ENCODE peak calls at places on chromosomes 6 and 20, in nine cellular contexts. V is astrocyte of the spinal cord, L is GM10248, Z is BJ, J is GM20000, O is A549, D is endothelial cell of umbilical vein, A is lung, N is PC-9. K is an unnamed sample.

GRCh38 chr20:7855545-7855944 is 84.7 kb downstream of the HAO1 start:
- DNase-seq in V (no peak), L (no peak), Z (no peak), J (no peak), O (peak), D (no peak), A (no peak), N (no peak), K (no peak)

GRCh38 chr6:56450882-56451739 is 191.6 kb downstream of the DST start:
- DNase-seq in V (peak), L (no peak), Z (no peak), J (no peak), O (no peak), D (peak), A (peak), N (no peak), K (no peak)

GRCh38 chr20:50855498-50856474 is 60.9 kb downstream of the BCAS4 start:
- DNase-seq in V (peak), L (no peak), Z (no peak), J (no peak), O (peak), D (no peak), A (no peak), N (peak), K (no peak)

GRCh38 chr6:52300489-52300931 is 16.0 kb upstream of the MCM3 start:
- DNase-seq in V (no peak), L (no peak), Z (no peak), J (no peak), O (no peak), D (no peak), A (no peak), N (no peak), K (no peak)

GRCh38 chr6:20028143-20028542 is 184.1 kb downstream of the MBOAT1 start:
- DNase-seq in V (no peak), L (no peak), Z (no peak), J (no peak), O (no peak), D (no peak), A (no peak), N (no peak), K (peak)

GRCh38 chr20:38162878-38163875 is 1.9 kb downstream of the TGM2 start:
- DNase-seq in V (no peak), L (no peak), Z (no peak), J (no peak), O (no peak), D (peak), A (no peak), N (no peak), K (no peak)

GRCh38 chr6:116220172-116220571 is 33.7 kb downstream of the TSPYL4 start:
- DNase-seq in V (peak), L (no peak), Z (no peak), J (no peak), O (no peak), D (peak), A (no peak), N (no peak), K (no peak)

GRCh38 chr20:61629361-61630239 is 377.5 kb downstream of the CDH4 start:
- DNase-seq in V (no peak), L (no peak), Z (no peak), J (no peak), O (no peak), D (no peak), A (no peak), N (no peak), K (no peak)

GRCh38 chr20:54132612-54133433 is 41.0 kb downstream of the CYP24A1 start:
- DNase-seq in V (peak), L (no peak), Z (peak), J (no peak), O (peak), D (no peak), A (peak), N (peak), K (no peak)

GRCh38 chr20:57061058-57061900 is 205.2 kb downstream of the BMP7 start:
- DNase-seq in V (peak), L (no peak), Z (no peak), J (no peak), O (peak), D (no peak), A (no peak), N (peak), K (peak)

GRCh38 chr20:63973160-63973479 is 3.4 kb upstream of the ZNF512B start:
- DNase-seq in V (no peak), L (no peak), Z (no peak), J (no peak), O (no peak), D (no peak), A (no peak), N (no peak), K (peak)

GRCh38 chr6:14305629-14306028 is 188.1 kb downstream of the CD83 start:
- DNase-seq in V (no peak), L (no peak), Z (no peak), J (no peak), O (no peak), D (no peak), A (no peak), N (no peak), K (no peak)

GRCh38 chr20:34636648-34637047 is 40.2 kb downstream of the PIGU start:
- DNase-seq in V (no peak), L (no peak), Z (no peak), J (no peak), O (no peak), D (no peak), A (no peak), N (no peak), K (no peak)

GRCh38 chr6:106128981-106129761 is 43.0 kb downstream of the PRDM1 start:
- DNase-seq in V (peak), L (no peak), Z (peak), J (no peak), O (no peak), D (no peak), A (no peak), N (peak), K (no peak)

GRCh38 chr6:69729870-69730449 is 66.8 kb downstream of the LMBRD1 start:
- DNase-seq in V (peak), L (no peak), Z (no peak), J (no peak), O (no peak), D (peak), A (no peak), N (no peak), K (no peak)

GRCh38 chr20:42093041-42093440 is 474.9 kb upstream of the CHD6 start:
- DNase-seq in V (no peak), L (no peak), Z (no peak), J (no peak), O (no peak), D (no peak), A (no peak), N (no peak), K (no peak)

GRCh38 chr6:109008537-109008950 is 86.1 kb downstream of the SESN1 start:
- DNase-seq in V (no peak), L (no peak), Z (no peak), J (no peak), O (no peak), D (no peak), A (no peak), N (no peak), K (no peak)

GRCh38 chr6:138691595-138692057 is 81.9 kb upstream of the CCDC28A start:
- DNase-seq in V (peak), L (no peak), Z (no peak), J (no peak), O (peak), D (peak), A (no peak), N (peak), K (peak)

GRCh38 chr6:3607599-3607998 is 143.9 kb downstream of the PXDC1 start:
- DNase-seq in V (no peak), L (no peak), Z (no peak), J (no peak), O (no peak), D (no peak), A (no peak), N (no peak), K (no peak)

GRCh38 chr6:25027221-25027916 is 91.6 kb upstream of the RIPOR2 start:
- DNase-seq in V (no peak), L (peak), Z (no peak), J (peak), O (no peak), D (no peak), A (peak), N (peak), K (peak)

GRCh38 chr20:57076202-57076651 is 190.2 kb downstream of the BMP7 start:
- DNase-seq in V (peak), L (no peak), Z (peak), J (no peak), O (peak), D (no peak), A (no peak), N (peak), K (no peak)

GRCh38 chr20:53843645-53844044 is 226.7 kb downstream of the BCAS1 start:
- DNase-seq in V (no peak), L (no peak), Z (no peak), J (no peak), O (no peak), D (no peak), A (no peak), N (no peak), K (no peak)

GRCh38 chr6:33213166-33213988 is 5.1 kb downstream of the RING1 start:
- DNase-seq in V (no peak), L (no peak), Z (no peak), J (no peak), O (no peak), D (no peak), A (no peak), N (no peak), K (peak)

DNA sequence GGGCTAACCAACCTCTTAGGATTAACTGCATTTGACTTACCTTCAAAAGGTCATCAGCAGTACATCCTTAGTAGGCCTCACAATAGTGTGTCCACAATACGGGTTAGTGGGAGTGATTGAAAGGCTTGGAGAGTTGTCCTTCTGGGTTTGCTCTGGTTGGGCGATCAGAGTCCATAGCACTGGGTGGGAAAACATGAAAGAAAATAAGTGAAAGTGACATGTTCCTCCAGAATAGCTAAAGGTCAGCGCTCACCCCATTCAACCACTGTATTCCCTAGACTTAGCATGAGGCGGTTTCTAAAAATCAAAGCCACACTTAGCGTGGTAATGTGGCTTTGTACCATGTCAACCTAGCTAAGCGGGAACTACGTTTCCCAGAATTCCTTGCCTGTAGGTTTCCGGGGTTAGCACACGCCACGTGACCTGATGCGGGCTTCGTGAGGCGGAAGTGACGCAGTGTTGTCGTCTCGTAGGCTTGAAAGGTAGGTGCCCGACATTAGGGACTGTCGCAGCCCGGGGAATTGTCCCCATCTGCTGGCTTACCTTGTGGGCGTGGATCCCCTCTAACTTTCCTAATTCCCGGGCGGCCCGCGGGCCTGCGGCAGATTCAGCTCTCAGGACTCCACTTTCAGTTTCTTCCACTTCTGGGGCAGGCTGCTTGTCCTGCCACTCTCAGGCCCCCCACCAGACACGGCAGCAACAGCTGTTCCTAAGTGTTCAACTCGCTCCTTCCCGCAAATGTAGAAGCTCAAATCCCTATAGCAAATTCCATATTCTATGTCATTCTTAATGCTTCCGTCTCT is 19.8 kb upstream of the SCP2D1 start:
- DNase-seq in V (peak), L (peak), Z (peak), J (peak), O (peak), D (peak), A (peak), N (peak), K (peak)
- TF ChIP-seq CTCF in V (peak), L (peak), Z (no peak), J (peak), O (no peak), D (no peak), A (no peak), N (no peak), K (no peak)

DNA sequence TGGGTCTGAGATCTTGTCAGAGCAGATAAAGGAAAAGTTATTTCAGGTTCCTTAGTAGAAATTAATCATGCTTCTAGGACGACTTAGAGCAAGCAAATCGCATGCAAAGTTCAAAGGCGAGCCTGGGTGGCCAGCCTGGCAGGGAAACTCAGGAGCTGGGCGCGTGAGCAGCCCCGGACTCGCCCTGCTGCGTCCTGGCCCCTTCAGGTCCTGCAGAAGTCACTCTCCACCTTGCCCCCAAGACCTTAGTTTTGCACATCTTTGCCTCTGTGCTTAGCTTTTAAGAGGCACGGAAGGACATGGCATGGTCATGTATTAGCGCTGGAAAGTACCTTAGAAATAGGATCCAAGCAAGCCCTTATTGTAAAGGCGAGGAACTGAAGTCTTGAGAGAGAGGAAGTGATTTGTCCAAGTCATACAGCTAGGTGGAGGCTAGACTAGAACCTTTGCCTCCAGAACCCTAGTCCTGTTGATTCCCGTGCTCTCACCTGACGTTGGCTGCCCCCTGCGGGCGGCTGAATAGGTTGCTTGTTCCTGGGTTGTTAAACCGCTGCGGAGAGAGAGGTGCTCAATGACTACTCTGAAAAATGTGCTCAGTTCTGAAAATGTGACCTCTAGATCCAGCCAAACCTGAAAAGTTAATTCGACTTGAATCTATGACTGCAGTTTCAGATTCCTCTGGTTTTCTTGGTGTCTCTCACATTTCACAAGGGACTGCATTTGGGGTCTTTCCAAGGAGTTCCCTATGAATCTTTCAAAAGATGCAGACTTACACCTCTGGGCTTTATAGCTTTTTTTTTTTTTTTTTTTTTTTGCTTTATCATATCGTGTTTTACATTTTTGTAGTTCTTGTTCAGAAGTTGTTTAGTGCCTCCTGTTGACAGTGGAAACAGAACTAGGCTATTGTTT is 2.7 kb downstream of the MYB start:
- DNase-seq in V (peak), L (peak), Z (no peak), J (peak), O (peak), D (peak), A (peak), N (peak), K (peak)
- TF ChIP-seq CTCF in V (peak), L (peak), Z (peak), J (peak), O (peak), D (peak), A (peak), N (peak), K (peak)

DNA sequence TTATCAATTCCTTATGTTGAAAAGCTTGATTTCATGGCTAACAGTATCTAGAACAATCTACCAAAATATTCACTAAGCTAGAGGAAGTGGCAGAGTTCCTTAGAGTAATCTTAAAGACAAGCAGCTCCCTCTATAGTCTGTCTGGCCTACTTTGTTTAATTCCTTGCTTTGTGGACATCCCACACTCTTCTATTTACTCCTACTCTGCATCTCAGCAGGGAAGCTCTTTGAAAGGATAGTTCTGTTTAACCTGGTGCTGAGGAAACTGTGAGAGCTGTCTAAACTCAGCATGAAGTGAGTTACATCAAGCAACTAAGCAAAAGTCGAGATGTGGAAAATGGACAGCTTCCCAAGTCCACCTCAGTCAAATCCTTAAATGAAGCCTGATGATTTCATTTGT is 4.3 kb downstream of the REV3L start:
- DNase-seq in V (peak), L (peak), Z (no peak), J (peak), O (peak), D (peak), A (no peak), N (no peak), K (no peak)
- TF ChIP-seq CTCF in V (peak), L (peak), Z (peak), J (peak), O (peak), D (peak), A (peak), N (peak), K (peak)

DNA sequence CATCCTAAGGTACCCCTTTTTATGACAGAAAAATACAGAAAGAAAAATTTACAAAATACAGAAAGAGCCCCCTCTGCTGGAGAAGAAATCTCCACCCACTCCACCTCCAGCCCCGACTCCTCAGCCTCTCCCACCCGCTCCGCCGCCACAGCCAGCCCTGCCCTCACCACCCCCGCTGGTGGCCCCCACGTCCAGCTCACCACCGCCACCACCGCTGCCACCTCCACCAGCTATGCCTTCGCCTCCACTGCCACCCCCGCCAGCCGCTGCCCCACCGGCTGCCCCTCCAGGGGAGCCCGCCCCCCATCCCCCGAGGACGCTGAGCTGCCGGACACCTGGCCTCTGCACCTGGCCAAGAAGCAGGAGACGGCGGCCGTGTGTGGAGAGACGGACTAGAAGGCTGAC is 17.7 kb downstream of the WFDC2 start:
- DNase-seq in V (no peak), L (no peak), Z (no peak), J (no peak), O (no peak), D (no peak), A (no peak), N (no peak), K (peak)
- TF ChIP-seq CTCF in V (no peak), L (no peak), Z (no peak), J (no peak), O (peak), D (no peak), A (no peak), N (peak), K (no peak)

GRCh38 chr6:35742842-35743241 is 6.0 kb downstream of the ARMC12 start:
- DNase-seq in V (no peak), L (no peak), Z (no peak), J (no peak), O (no peak), D (no peak), A (no peak), N (no peak), K (no peak)
- TF ChIP-seq CTCF in V (no peak), L (no peak), Z (no peak), J (no peak), O (no peak), D (no peak), A (no peak), N (no peak), K (no peak)

DNA sequence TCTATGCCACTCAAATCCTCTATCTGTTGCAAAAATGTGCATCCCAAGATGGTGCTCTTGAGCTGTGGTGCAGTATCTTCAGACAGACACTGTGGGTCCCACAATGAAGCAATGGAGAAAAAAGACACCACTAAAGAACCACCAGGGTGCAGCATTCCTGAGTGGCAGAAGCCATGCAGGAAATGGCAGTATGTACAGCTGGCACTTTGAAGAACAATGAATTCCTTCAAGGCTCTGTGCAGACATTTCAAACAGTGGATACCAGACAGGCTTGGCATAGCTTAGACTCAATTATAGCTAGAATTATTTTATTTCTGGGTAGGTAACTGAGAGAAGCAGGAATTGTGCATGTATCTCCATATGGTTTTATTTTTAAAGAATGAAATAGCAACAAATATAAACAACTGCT is 24.0 kb upstream of the HDAC2 start:
- DNase-seq in V (peak), L (peak), Z (peak), J (peak), O (peak), D (peak), A (no peak), N (peak), K (peak)
- TF ChIP-seq CTCF in V (peak), L (peak), Z (peak), J (peak), O (peak), D (peak), A (peak), N (peak), K (peak)

DNA sequence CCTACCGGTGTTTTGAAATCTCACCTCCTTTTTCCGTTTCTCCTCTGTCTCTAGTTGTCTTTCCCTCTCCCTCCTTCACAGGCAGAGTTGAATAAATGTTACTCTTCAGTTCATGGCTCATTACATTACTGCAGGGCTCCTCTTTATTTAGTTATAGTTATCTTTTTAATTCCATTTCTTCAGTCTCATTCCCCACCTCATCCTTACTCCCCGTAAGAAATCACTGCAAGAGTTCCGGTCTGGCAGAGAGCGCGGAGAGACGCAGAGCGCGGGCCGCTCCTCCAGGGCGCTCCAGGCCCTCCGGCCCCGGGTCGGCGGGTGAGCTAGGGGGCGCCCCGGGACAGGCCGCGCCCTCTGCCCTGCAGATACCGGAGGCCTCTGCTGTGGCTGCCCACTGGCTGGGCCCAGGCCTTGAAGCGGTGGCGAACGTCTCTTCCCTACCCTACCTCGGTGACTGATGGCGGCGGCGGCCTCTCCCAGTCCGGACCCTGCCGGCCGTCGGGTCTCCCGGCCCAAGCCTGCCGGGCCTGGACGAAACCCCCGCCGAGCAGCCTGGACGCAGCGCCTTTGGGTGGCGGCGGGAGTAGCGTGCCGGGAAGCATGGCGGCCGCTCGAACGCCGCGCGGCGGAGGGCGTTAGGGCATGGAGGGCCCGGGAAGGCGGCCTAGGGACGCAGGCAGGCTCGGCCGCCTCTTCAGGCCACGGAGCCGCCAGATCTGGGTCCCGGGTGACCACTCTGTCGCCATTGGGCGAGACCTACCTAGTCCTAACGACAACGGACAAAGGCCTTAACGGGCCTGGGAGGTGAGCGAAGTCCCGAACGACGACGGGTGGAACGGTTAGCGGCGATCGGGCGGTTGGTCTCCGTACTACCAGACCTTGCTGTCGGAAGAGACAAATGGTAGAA is 16.4 kb upstream of the HMGN4 start:
- DNase-seq in V (peak), L (peak), Z (no peak), J (peak), O (peak), D (peak), A (peak), N (peak), K (peak)
- TF ChIP-seq CTCF in V (no peak), L (peak), Z (peak), J (peak), O (peak), D (no peak), A (peak), N (peak), K (peak)

K was measured in activated CD8-positive, alpha-beta T cell treated with anti-CD3 and anti-CD28 coated beads for 36 hours.